ENCODE peak calls at places on chromosomes 1 and 21, in four cellular contexts. X is frontal cortex, K is NCI-H1092 treated with DMSO at 0.1 percent for 48 hours, Q is DMS 273 treated with DMSO at 0.1 percent for 48 hours. V is an unnamed sample.

GRCh38 chr1:152145789-152146188 is 13.2 kb downstream of the RPTN start:
- DNase-seq in Q (no peak), K (no peak), X (no peak), V (no peak)

GRCh38 chr21:39660191-39660590 is 47.5 kb downstream of the B3GALT5 start:
- DNase-seq in K (peak), Q (peak), X (no peak), V (no peak)

GRCh38 chr1:36882536-36883285 is 151.6 kb downstream of the GRIK3 start:
- DNase-seq in X (no peak), Q (no peak), K (no peak), V (no peak)

GRCh38 chr1:216600730-216601426 is 122.4 kb downstream of the ESRRG start:
- DNase-seq in K (peak), X (peak), Q (peak), V (peak)

GRCh38 chr1:87669671-87670070 is 341.0 kb downstream of the LMO4 start:
- DNase-seq in K (no peak), X (no peak), Q (no peak), V (no peak)

GRCh38 chr1:51517361-51518032 is 1.6 kb downstream of the EPS15 start:
- DNase-seq in X (no peak), Q (no peak), K (no peak), V (no peak)

GRCh38 chr1:243980471-243980870 is 70.6 kb upstream of the ZBTB18 start:
- DNase-seq in X (no peak), Q (no peak), K (no peak), V (no peak)

GRCh38 chr1:114282751-114283403 is 129.2 kb upstream of the SYT6 start:
- DNase-seq in Q (peak), K (peak), X (peak), V (peak)

GRCh38 chr1:224500802-224501201 is 66.2 kb upstream of the WDR26 start:
- DNase-seq in K (peak), Q (peak), X (no peak), V (no peak)

GRCh38 chr1:199549424-199549823 is 478.1 kb upstream of the NR5A2 start:
- DNase-seq in X (no peak), Q (no peak), K (no peak), V (no peak)